ENCODE peak calls at places on chromosomes 1 and 21, in five cellular contexts. U is CD8-positive, alpha-beta T cell; K is glutamatergic neuron; J is neural crest cell; T is GM10248. Y is an unnamed sample.

GRCh38 chr21:32653326-32653901 is 41.2 kb upstream of the CFAP298 start:
- DNase-seq in U (no peak), J (no peak), T (peak), K (no peak), Y (peak)

GRCh38 chr1:98660941-98661543 is 479 bp upstream of the SNX7 start:
- DNase-seq in U (no peak), T (no peak), J (no peak), K (no peak), Y (no peak)

GRCh38 chr21:46159841-46160562 is 4.6 kb upstream of the FTCD start:
- DNase-seq in K (no peak), U (no peak), J (no peak), T (no peak), Y (no peak)

GRCh38 chr1:23556661-23557470 is 2.4 kb downstream of the ID3 start:
- DNase-seq in K (no peak), U (no peak), J (no peak), T (no peak), Y (no peak)

GRCh38 chr1:182173791-182174190 is 112.3 kb upstream of the ZNF648 start:
- DNase-seq in K (no peak), U (no peak), T (no peak), J (no peak), Y (no peak)

GRCh38 chr1:63784083-63784482 is 10.3 kb downstream of the ROR1 start:
- DNase-seq in T (no peak), K (no peak), U (no peak), J (no peak), Y (no peak)

GRCh38 chr1:225940385-225941151 is 452 bp downstream of the LEFTY2 start:
- DNase-seq in J (no peak), K (no peak), T (no peak), U (no peak), Y (no peak)

GRCh38 chr1:205536759-205537361 is 32.4 kb downstream of the CDK18 start:
- DNase-seq in K (no peak), T (no peak), U (no peak), J (no peak), Y (no peak)

GRCh38 chr1:104195395-104195794 is 445.7 kb downstream of the AMY1C start:
- DNase-seq in J (no peak), U (no peak), K (no peak), T (no peak), Y (no peak)

GRCh38 chr21:43287974-43288755 is 119.4 kb downstream of the CRYAA start:
- DNase-seq in T (no peak), U (no peak), J (no peak), K (no peak), Y (no peak)

GRCh38 chr1:93798301-93798700 is 80.7 kb downstream of the DNTTIP2 start:
- DNase-seq in U (no peak), J (no peak), T (no peak), K (no peak), Y (no peak)

GRCh38 chr1:75969550-75969949 is 37.3 kb upstream of the ASB17 start:
- DNase-seq in T (no peak), U (no peak), K (no peak), J (no peak), Y (no peak)

GRCh38 chr1:8456306-8456912 is 138.5 kb downstream of the SLC45A1 start:
- DNase-seq in U (no peak), T (no peak), J (no peak), K (no peak), Y (no peak)

GRCh38 chr21:43923391-43923790 is 58.4 kb downstream of the AGPAT3 start:
- DNase-seq in U (no peak), T (no peak), K (no peak), J (no peak), Y (no peak)

GRCh38 chr1:10682449-10683365 is 113.7 kb downstream of the CASZ1 start:
- DNase-seq in J (no peak), U (no peak), K (no peak), T (no peak), Y (no peak)

GRCh38 chr21:35048706-35049617 is at the start of gene RUNX1:
- DNase-seq in J (no peak), T (peak), K (no peak), U (peak), Y (peak)

GRCh38 chr1:54360165-54361005 is 45.8 kb downstream of the SSBP3 start:
- DNase-seq in K (no peak), T (peak), J (no peak), U (no peak), Y (no peak)

GRCh38 chr21:26140185-26140584 is 30.4 kb downstream of the APP start:
- DNase-seq in K (no peak), T (no peak), U (no peak), J (no peak), Y (no peak)

GRCh38 chr1:17117451-17118265 is 1.6 kb downstream of the PADI2 start:
- DNase-seq in K (no peak), J (no peak), T (no peak), U (no peak), Y (no peak)

GRCh38 chr1:53562256-53562982 is 103.2 kb downstream of the DMRTB1 start:
- DNase-seq in K (no peak), U (no peak), J (no peak), T (no peak), Y (no peak)

GRCh38 chr1:203858055-203858454 is 3.3 kb upstream of the SNRPE start:
- DNase-seq in T (no peak), K (no peak), J (no peak), U (no peak), Y (no peak)

GRCh38 chr1:101200513-101200912 is 36.3 kb upstream of the S1PR1 start:
- DNase-seq in T (no peak), J (no peak), K (no peak), U (no peak), Y (no peak)

GRCh38 chr1:192937128-192937527 is 122.0 kb downstream of the UCHL5 start:
- DNase-seq in T (no peak), U (no peak), K (no peak), J (no peak), Y (no peak)
- TF ChIP-seq CTCF in T (no peak), U (no peak), K (no peak), J (no peak), Y (no peak)

GRCh38 chr21:24420694-24421093 is 1186.6 kb downstream of the MRPL39 start:
- DNase-seq in J (no peak), K (no peak), T (no peak), U (no peak), Y (no peak)

GRCh38 chr21:24418671-24419070 is 1188.6 kb downstream of the MRPL39 start:
- DNase-seq in T (no peak), K (no peak), J (no peak), U (no peak), Y (no peak)
- TF ChIP-seq CTCF in T (no peak), K (no peak), J (no peak), U (no peak), Y (peak)

DNA sequence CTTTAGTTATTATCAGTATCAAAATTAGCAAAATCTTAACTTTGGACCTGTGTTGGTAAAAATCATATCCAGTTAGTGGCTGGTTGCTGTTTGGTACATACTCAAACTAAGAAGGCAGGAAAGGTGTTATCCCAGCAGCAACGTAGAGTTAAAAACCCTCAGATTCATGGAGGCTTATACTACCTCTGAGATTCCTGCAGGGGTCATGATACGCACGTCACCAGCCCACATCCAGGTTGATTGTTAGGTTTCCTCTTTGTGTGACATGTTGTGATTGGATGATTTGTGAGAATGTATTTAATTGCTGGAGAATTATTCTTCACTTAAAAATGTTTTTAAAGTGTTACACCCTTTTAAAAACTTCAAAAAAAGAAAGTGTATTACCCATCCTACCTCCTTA is 423.3 kb upstream of the ADGRL2 start:
- DNase-seq in T (no peak), J (no peak), U (no peak), K (no peak), Y (no peak)
- TF ChIP-seq CTCF in T (no peak), J (peak), U (no peak), K (no peak), Y (no peak)

GRCh38 chr1:84141177-84142003 is 2.7 kb upstream of the PRKACB start:
- DNase-seq in J (no peak), T (peak), K (no peak), U (no peak), Y (no peak)
- TF ChIP-seq CTCF in J (peak), T (peak), K (no peak), U (peak), Y (peak)

DNA sequence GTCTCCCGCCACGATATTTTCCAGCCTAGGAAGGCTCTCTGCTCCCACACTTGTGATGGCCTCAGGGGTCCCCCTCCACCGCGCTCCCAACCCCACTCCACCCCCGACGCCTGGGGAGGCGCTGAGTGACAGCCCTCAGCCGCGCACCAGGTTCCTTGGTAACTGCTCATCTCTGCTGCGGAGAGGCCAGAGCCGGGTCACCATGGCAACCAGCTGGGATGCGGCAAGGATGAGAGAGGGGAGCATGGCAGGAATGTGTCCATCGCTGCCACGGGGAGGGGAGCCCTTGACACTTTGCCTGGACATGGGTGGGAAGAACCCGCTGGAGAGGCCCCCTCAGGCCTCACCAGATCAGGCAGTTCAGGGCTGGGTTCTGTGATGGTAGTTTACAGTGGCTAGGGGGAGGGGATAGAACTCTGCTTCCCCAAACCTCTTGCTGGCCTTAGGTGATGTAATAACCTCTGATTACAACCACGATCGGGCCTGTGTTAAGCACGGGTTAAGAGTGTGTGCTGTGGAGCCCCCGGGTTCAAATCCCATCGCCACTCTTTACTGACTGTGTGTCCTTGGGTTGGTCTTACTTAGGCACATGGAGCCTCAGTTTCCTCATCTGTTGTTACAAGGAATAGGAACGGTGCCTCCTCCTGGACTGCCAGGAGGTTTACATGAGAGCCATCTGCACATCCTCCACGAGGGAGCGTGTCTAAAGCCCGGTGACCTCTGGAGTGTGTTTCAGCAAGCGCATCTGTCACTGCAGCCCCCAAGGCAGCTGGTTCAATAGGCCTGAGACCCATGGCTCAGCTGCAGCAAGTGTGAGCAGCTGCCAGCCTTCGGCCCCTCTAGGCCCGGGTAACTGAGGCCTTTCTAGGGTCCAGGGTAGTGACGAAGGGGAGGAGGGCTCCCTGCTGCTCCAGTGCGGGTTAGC is 6.3 kb downstream of the KIF17 start:
- DNase-seq in K (peak), U (no peak), T (no peak), J (peak), Y (no peak)
- TF ChIP-seq CTCF in K (peak), U (no peak), T (no peak), J (no peak), Y (no peak)